ENCODE peak calls at places on chromosomes 5 and 9, in six cellular contexts. F is heart left ventricle, M is glomerular endothelial cell, G is NCI-H510A, L is epithelial cell of esophagus, K is GM10248. H is an unnamed sample.

GRCh38 chr5:171898379-171898778 is 108.1 kb downstream of the FBXW11 start:
- DNase-seq in F (no peak), M (no peak), G (no peak), L (no peak), K (no peak), H (no peak)

GRCh38 chr5:42059291-42059690 is 134.2 kb downstream of the FBXO4 start:
- DNase-seq in F (no peak), M (no peak), G (no peak), L (peak; percentile 56), K (no peak), H (peak; percentile 22)

GRCh38 chr5:108149369-108149768 is 232.5 kb downstream of the FBXL17 start:
- DNase-seq in F (no peak), M (no peak), G (no peak), L (no peak), K (no peak), H (no peak)

GRCh38 chr9:90842984-90843383 is 41.4 kb downstream of the SYK start:
- DNase-seq in F (no peak), M (no peak), G (no peak), L (no peak), K (peak; percentile 38), H (no peak)

GRCh38 chr5:64790210-64790609 is 21.5 kb downstream of the CWC27 start:
- DNase-seq in F (no peak), M (no peak), G (no peak), L (peak; percentile 65), K (no peak), H (no peak)

GRCh38 chr9:106075991-106076390 is 381.6 kb downstream of the TMEM38B start:
- DNase-seq in F (no peak), M (no peak), G (no peak), L (peak; percentile 88), K (no peak), H (peak; percentile 88)

GRCh38 chr9:136629879-136630661 is 32.6 kb upstream of the EGFL7 start:
- DNase-seq in F (peak; percentile 61), M (no peak), G (no peak), L (peak; percentile 48), K (peak; percentile 81), H (peak; percentile 10)

GRCh38 chr9:133771486-133772482 is 33.6 kb upstream of the SARDH start:
- DNase-seq in F (no peak), M (no peak), G (no peak), L (no peak), K (no peak), H (no peak)

GRCh38 chr5:1037123-1037670 is 28.6 kb downstream of the NKD2 start:
- DNase-seq in F (peak; percentile 29), M (no peak), G (no peak), L (no peak), K (no peak), H (no peak)

GRCh38 chr5:14593326-14594036 is 11.9 kb downstream of the OTULINL start:
- DNase-seq in F (no peak), M (no peak), G (no peak), L (no peak), K (no peak), H (peak; percentile 9)

H was measured in renal cortical epithelial cell.